ENCODE peak calls at places on chromosomes 1 and 21, in four cellular contexts. D, N, V and P are unnamed samples.

GRCh38 chr1:35426097-35426586 is 131.1 kb downstream of the KIAA0319L start:
- DNase-seq in D (no peak), N (no peak), V (no peak), P (no peak)

GRCh38 chr1:235759336-235759735 is 107.4 kb downstream of the LYST start:
- DNase-seq in D (no peak), N (no peak), V (no peak), P (no peak)

GRCh38 chr1:44377925-44378784 is 23.1 kb upstream of the ERI3 start:
- DNase-seq in D (peak), N (peak), V (peak), P (peak)

GRCh38 chr1:161492827-161493226 is 12.4 kb upstream of the FCGR2A start:
- DNase-seq in D (no peak), N (no peak), V (no peak), P (no peak)

GRCh38 chr1:46188295-46189030 is 9.8 kb downstream of the POMGNT1 start:
- DNase-seq in D (peak), N (peak), V (peak), P (no peak)

GRCh38 chr1:21149430-21149861 is 27.3 kb downstream of the EIF4G3 start:
- DNase-seq in D (no peak), N (peak), V (peak), P (no peak)

GRCh38 chr1:246096356-246096755 is 410.7 kb downstream of the SMYD3 start:
- DNase-seq in D (no peak), N (no peak), V (no peak), P (no peak)

GRCh38 chr21:22343721-22344120 is 1345.5 kb downstream of the NCAM2 start:
- DNase-seq in D (no peak), N (no peak), V (no peak), P (no peak)

GRCh38 chr1:77030401-77031100 is 163.3 kb downstream of the ST6GALNAC5 start:
- DNase-seq in D (no peak), N (no peak), V (no peak), P (no peak)

GRCh38 chr1:99173282-99173681 is 91.0 kb upstream of the PLPPR4 start:
- DNase-seq in D (no peak), N (peak), V (no peak), P (no peak)

GRCh38 chr1:177902151-177902765 is 67.6 kb downstream of the SEC16B start:
- DNase-seq in D (no peak), N (no peak), V (no peak), P (peak)

GRCh38 chr1:245715291-245715701 is 560.5 kb downstream of the KIF26B start:
- DNase-seq in D (no peak), N (peak), V (peak), P (no peak)

GRCh38 chr1:96579639-96580038 is 141.9 kb upstream of the PTBP2 start:
- DNase-seq in D (no peak), N (peak), V (peak), P (no peak)

GRCh38 chr1:235075121-235075954 is 53.3 kb downstream of the TOMM20 start:
- DNase-seq in D (no peak), N (peak), V (peak), P (no peak)

GRCh38 chr1:53289050-53289429 is 38.8 kb downstream of the LRP8 start:
- DNase-seq in D (no peak), N (no peak), V (no peak), P (no peak)

GRCh38 chr1:51541313-51542050 is 22.4 kb upstream of the EPS15 start:
- DNase-seq in D (no peak), N (peak), V (peak), P (no peak)

GRCh38 chr1:84303154-84303830 is 1.8 kb downstream of the SAMD13 start:
- DNase-seq in D (no peak), N (peak), V (no peak), P (no peak)

GRCh38 chr1:12555411-12556367 is 62.3 kb downstream of the DHRS3 start:
- DNase-seq in D (no peak), N (no peak), V (no peak), P (no peak)

GRCh38 chr1:38839363-38839762 is 20.2 kb downstream of the RRAGC start:
- DNase-seq in D (no peak), N (no peak), V (no peak), P (no peak)

GRCh38 chr1:32047701-32048100 is 25.0 kb upstream of the TMEM39B start:
- DNase-seq in D (no peak), N (peak), V (no peak), P (no peak)

GRCh38 chr1:22778842-22779520 is 68.3 kb downstream of the EPHB2 start:
- DNase-seq in D (no peak), N (no peak), V (no peak), P (peak)

GRCh38 chr1:213274140-213274539 is 223.1 kb downstream of the RPS6KC1 start:
- DNase-seq in D (no peak), N (no peak), V (no peak), P (no peak)

GRCh38 chr1:209614906-209615305 is 31.4 kb downstream of the CAMK1G start:
- DNase-seq in D (no peak), N (no peak), V (no peak), P (no peak)

GRCh38 chr1:81634294-81634693 is 166.4 kb upstream of the ADGRL2 start:
- DNase-seq in D (no peak), N (no peak), V (no peak), P (no peak)

GRCh38 chr1:226438007-226438406 is 30.1 kb upstream of the PARP1 start:
- DNase-seq in D (peak), N (peak), V (peak), P (no peak)

GRCh38 chr1:204685236-204686006 is at the start of gene LRRN2:
- DNase-seq in D (peak), N (peak), V (peak), P (peak)

GRCh38 chr1:66364578-66365391 is 169.2 kb upstream of the SGIP1 start:
- DNase-seq in D (no peak), N (peak), V (peak), P (no peak)

GRCh38 chr1:100930494-100930893 is 34.6 kb downstream of the SLC30A7 start:
- DNase-seq in D (no peak), N (no peak), V (no peak), P (no peak)

GRCh38 chr1:100924991-100925390 is 29.1 kb downstream of the SLC30A7 start:
- DNase-seq in D (no peak), N (no peak), V (no peak), P (no peak)

GRCh38 chr1:100927276-100927675 is 31.4 kb downstream of the SLC30A7 start:
- DNase-seq in D (no peak), N (no peak), V (no peak), P (no peak)

GRCh38 chr1:100926240-100926639 is 30.4 kb downstream of the SLC30A7 start:
- DNase-seq in D (no peak), N (no peak), V (no peak), P (no peak)

DNA sequence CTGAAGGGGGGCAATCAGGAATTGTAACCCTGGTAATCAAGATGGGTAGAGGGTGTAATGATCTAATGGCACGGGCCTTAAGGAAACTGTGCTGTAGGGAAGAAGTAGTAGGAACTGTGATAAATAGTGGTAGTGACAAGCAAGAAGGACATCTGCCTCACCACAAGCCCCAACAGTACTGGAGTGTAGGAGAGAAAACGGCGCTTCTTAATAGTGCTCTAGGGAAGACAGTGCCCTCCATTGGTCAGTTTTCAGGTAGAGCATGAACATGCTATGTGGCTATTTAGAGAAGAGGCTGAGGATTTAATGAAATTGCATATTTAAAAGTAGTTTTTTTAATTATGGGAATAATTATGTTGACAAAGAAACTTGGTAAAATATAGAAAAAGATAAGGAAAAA is 32.2 kb downstream of the SLC30A7 start:
- DNase-seq in D (peak), N (no peak), V (no peak), P (peak)
- TF ChIP-seq EZH2phosphoT487 in D (no peak), N (no peak), V (no peak), P (no peak)

DNA sequence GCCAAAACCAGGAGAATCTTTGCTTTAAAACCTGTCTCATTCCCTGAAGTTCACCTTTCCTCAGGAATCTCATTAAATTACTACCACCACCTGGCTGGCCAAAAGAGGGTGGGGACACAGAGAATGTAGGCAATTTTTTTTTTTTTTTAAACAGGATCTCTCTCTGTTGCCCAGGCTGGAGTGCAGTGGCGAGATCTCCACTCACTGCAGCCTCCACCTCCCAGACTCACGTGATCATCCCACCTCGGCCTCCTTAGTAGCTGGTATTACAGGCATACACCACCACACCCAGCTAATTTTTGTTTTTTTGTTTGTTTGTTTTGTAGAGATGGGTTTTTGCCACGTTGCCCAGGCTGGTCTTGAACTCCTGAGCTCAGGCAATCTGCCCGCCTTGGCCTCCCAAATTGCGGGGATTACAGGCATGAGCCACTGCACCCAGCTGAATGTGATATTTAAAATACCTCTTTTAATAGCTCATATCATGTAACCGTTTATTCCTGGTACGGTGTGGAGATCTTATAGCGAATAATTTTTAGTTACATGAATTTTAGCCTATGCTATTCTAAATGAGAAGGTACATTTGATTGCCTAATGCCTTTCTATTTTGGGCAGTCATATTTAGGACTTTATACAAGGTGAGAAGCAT is 84.5 kb downstream of the POU2F1 start:
- DNase-seq in D (no peak), N (no peak), V (no peak), P (no peak)
- TF ChIP-seq EZH2 in D (no peak), N (no peak), V (no peak), P (no peak)

GRCh38 chr1:184520343-184520742 is 133.5 kb downstream of the C1orf21 start:
- DNase-seq in D (peak), N (peak), V (no peak), P (peak)
- TF ChIP-seq EZH2phosphoT487 in D (no peak), N (no peak), V (no peak), P (peak)

GRCh38 chr1:217135987-217136894 is 413.0 kb upstream of the ESRRG start:
- DNase-seq in D (peak), N (no peak), V (no peak), P (peak)

GRCh38 chr1:217133092-217133491 is 409.9 kb upstream of the ESRRG start:
- DNase-seq in D (peak), N (no peak), V (no peak), P (peak)

GRCh38 chr1:217135569-217135915 is 412.3 kb upstream of the ESRRG start:
- DNase-seq in D (peak), N (peak), V (no peak), P (peak)

GRCh38 chr1:217134857-217135568 is 411.8 kb upstream of the ESRRG start:
- DNase-seq in D (peak), N (no peak), V (peak), P (peak)

GRCh38 chr1:217133958-217134856 is 411.0 kb upstream of the ESRRG start:
- DNase-seq in D (peak), N (peak), V (no peak), P (peak)
- TF ChIP-seq EZH2 in D (peak), N (peak), V (no peak), P (peak)

GRCh38 chr1:179786815-179787736 is 44.0 kb downstream of the FAM163A start:
- DNase-seq in D (no peak), N (no peak), V (no peak), P (no peak)
- TF ChIP-seq EZH2phosphoT487 in D (no peak), N (no peak), V (no peak), P (no peak)

DNA sequence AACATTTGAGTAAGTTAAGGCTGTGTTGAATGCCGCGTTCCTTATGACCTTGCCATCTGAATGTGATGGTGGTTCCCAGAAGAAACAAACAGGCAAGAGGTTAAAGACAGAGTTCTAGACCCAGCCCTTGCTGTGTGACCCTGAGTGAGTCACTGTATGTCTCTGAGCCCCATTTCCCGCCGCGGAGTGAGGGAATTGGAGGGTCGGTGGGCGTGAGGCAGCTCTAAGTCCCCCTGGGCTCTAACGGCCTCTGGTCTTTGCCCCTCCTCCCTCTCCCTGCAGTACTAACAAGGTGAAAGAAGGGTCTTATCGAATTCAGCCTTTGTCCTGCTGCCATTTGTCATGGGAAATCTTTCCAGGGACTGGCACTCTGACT is 40.4 kb downstream of the OLIG1 start:
- DNase-seq in D (no peak), N (no peak), V (no peak), P (no peak)
- TF ChIP-seq EZH2 in D (no peak), N (no peak), V (no peak), P (no peak)

GRCh38 chr1:154895779-154896178 is 25.7 kb upstream of the KCNN3 start:
- DNase-seq in D (no peak), N (no peak), V (no peak), P (no peak)
- TF ChIP-seq EZH2phosphoT487 in D (no peak), N (no peak), V (no peak), P (no peak)